ENCODE peak calls at places on chromosomes 4 and X, in four cellular contexts. A is IMR-90, X is stomach, Y is mesendoderm. O is an unnamed sample.
A peak's percentile ranks its signal among the peaks of the same experiment; 100 is the strongest.

GRCh38 chr4:59247032-59247431 is 1953.1 kb upstream of the ADGRL3 start:
- DNase-seq in A (no peak), X (no peak), Y (no peak), O (no peak)

GRCh38 chr4:64399313-64400109 is 9.7 kb downstream of the TECRL start:
- DNase-seq in A (no peak), X (no peak), Y (peak; percentile 72), O (no peak)

GRCh38 chr4:16116493-16116990 is 32.7 kb upstream of the PROM1 start:
- DNase-seq in A (no peak), X (no peak), Y (no peak), O (no peak)

GRCh38 chrX:153443476-153444332 is 2.2 kb downstream of the TREX2 start:
- DNase-seq in A (no peak), X (no peak), Y (no peak), O (peak; percentile 13)

GRCh38 chr4:117225441-117225840 is 140.1 kb upstream of the TRAM1L1 start:
- DNase-seq in A (no peak), X (no peak), Y (peak; percentile 51), O (no peak)

GRCh38 chr4:10521386-10521785 is 64.2 kb upstream of the ZNF518B start:
- DNase-seq in A (no peak), X (no peak), Y (no peak), O (no peak)

GRCh38 chr4:185730387-185730786 is 81.6 kb downstream of the SORBS2 start:
- DNase-seq in A (no peak), X (no peak), Y (peak; percentile 62), O (peak; percentile 27)

GRCh38 chr4:25060586-25061340 is 30.0 kb upstream of the LGI2 start:
- DNase-seq in A (no peak), X (no peak), Y (no peak), O (no peak)

GRCh38 chr4:145545538-145546224 is 64.0 kb downstream of the SMAD1 start:
- DNase-seq in A (peak; percentile 98), X (peak; percentile 43), Y (no peak), O (peak; percentile 97)

GRCh38 chrX:19360903-19361302 is 17.2 kb downstream of the PDHA1 start:
- DNase-seq in A (no peak), X (peak; percentile 14), Y (peak; percentile 11), O (no peak)

GRCh38 chr4:169626328-169627282 is 6.2 kb downstream of the CLCN3 start:
- DNase-seq in A (no peak), X (no peak), Y (peak; percentile 19), O (no peak)

DNA sequence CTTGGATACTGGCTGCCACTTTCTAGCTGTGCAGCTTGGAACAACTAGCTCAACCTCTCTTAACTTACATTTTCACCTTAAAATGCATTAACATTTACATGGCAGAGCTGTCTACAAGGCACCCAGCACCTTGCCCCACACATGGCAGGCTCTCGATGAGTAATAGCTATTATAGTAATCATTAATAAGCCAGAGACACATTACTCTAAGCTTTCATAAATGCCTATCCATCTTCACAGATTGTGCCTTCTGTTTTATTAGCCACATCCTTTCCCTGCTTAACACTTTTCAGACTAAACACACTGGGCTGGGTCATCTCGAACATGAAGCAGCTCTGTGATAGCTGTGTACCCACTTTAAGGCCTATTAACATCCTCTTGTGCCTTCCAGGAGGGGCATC is 83.8 kb upstream of the UCP1 start:
- DNase-seq in A (no peak), X (no peak), Y (no peak), O (no peak)
- H3K36me3 ChIP-seq in A (peaks cover 15% of the 10 kb centered on the region), X (peaks cover 61% of the 10 kb centered on the region), Y (peaks cover 3% of the 10 kb centered on the region), O (peaks cover 8% of the 10 kb centered on the region)

DNA sequence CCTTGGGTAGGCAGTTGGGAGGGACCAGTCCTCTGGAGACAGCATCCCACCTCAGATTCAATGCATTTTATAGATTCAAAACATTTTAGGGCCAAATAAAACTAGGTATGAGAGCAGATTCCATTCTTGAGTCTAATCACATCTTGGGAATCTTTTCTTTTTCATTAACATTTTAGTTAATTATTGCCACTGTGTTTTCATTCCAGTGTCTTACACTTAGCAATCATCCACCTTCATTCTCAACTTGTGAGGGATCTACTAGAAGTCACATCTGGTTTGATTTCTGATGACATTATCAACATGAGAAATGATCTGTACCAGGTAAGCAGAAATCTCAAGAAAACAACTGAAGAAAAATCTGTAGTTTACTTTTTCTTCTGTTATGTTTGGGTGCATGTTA is 99.5 kb downstream of the NFKB1 start:
- DNase-seq in A (no peak), X (no peak), Y (no peak), O (no peak)
- H3K36me3 ChIP-seq in A (peaks cover 21% of the 10 kb centered on the region), X (peaks cover 97% of the 10 kb centered on the region), Y (no peaks in the 10 kb centered on the region), O (peaks cover 19% of the 10 kb centered on the region)

DNA sequence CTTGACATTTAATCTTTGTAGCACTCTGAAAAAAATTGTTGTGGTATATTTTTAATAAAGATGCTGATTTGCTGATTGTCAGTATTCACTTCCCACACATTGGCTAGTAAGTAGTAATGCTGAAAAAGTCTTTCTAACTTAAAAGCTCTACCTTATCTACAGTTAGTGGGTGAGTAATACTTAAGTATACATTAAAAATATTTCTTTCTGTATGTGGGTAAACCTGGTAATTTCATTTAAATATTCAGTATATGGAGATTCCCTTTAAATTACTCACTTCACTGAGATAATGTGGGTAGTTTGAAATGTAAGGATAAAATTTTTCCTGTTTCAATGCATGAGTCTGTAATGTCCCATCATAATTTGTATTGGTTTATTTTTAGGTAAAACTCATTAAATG is 5.6 kb downstream of the TMEM33 start:
- DNase-seq in A (peak; percentile 59), X (no peak), Y (no peak), O (no peak)
- H3K36me3 ChIP-seq in A (peaks cover 5% of the 10 kb centered on the region), X (peaks cover 57% of the 10 kb centered on the region), Y (no peaks in the 10 kb centered on the region), O (peaks cover 24% of the 10 kb centered on the region)

GRCh38 chrX:2735270-2735669 is 16.6 kb upstream of the XG start:
- DNase-seq in A (no peak), X (no peak), Y (no peak), O (no peak)
- H3K36me3 ChIP-seq in A (peaks cover 30% of the 10 kb centered on the region), X (peaks cover 75% of the 10 kb centered on the region), Y (no peaks in the 10 kb centered on the region), O (no peaks in the 10 kb centered on the region)

GRCh38 chr4:44684648-44685047 is 6.4 kb downstream of the GUF1 start:
- DNase-seq in A (no peak), X (no peak), Y (no peak), O (no peak)
- H3K36me3 ChIP-seq in A (peaks cover 9% of the 10 kb centered on the region), X (peaks cover 81% of the 10 kb centered on the region), Y (no peaks in the 10 kb centered on the region), O (peaks cover 43% of the 10 kb centered on the region)

DNA sequence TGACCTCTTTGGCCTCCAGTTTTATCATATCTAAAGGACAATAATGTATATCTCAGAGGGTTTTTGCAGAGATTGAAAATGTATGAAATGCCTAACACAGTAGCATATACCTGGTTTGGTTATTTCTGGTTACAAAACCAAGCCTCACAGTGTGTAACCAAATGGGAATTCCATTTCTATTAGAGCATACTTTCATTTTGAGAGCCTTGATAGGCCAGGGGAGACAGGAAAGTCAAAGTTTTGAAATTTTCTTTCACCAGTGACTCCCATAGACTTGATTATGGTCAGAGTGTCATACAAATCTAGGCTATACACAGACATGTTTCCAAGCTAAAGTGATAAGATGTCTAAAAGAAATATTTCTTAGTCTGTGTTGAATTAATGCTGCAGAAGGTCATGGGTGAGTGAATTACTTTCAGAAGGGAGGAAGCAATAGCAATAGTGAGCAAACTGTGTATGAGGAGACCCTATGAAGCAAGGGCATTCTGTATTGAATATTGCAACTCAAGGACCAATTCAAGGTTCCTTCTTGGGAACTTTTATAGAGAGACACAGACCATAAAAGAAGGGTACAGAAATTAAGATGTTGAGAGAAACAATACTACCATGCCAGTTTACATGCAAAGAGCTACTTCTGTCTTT is 151.1 kb downstream of the PDE5A start:
- DNase-seq in A (peak; percentile 41), X (no peak), Y (no peak), O (no peak)
- H3K36me3 ChIP-seq in A (peaks cover 9% of the 10 kb centered on the region), X (peaks cover 52% of the 10 kb centered on the region), Y (peaks cover 1% of the 10 kb centered on the region), O (peaks cover 10% of the 10 kb centered on the region)

GRCh38 chr4:55868691-55869090 is 15.2 kb downstream of the EXOC1 start:
- DNase-seq in A (peak; percentile 20), X (no peak), Y (no peak), O (no peak)
- H3K36me3 ChIP-seq in A (peaks cover 19% of the 10 kb centered on the region), X (peaks cover 75% of the 10 kb centered on the region), Y (no peaks in the 10 kb centered on the region), O (peaks cover 6% of the 10 kb centered on the region)

GRCh38 chr4:182648766-182649165 is 268.4 kb downstream of the DCTD start:
- DNase-seq in A (no peak), X (no peak), Y (no peak), O (no peak)
- H3K36me3 ChIP-seq in A (no peaks in the 10 kb centered on the region), X (no peaks in the 10 kb centered on the region), Y (no peaks in the 10 kb centered on the region), O (no peaks in the 10 kb centered on the region)

GRCh38 chr4:38676986-38677385 is 13.0 kb downstream of the KLF3 start:
- DNase-seq in A (no peak), X (no peak), Y (no peak), O (no peak)
- H3K36me3 ChIP-seq in A (peaks cover 8% of the 10 kb centered on the region), X (peaks cover 28% of the 10 kb centered on the region), Y (no peaks in the 10 kb centered on the region), O (peaks cover 8% of the 10 kb centered on the region)

O was measured in mammary epithelial cell.